ENCODE peak calls at places on chromosomes 6 and 20, in six cellular contexts. L is sigmoid colon, R is A549, O is IMR-90, C is heart left ventricle, A is HepG2. T is an unnamed sample.

GRCh38 chr6:40326689-40327404 is 260.3 kb downstream of the LRFN2 start:
- DNase-seq in O (no peak), R (no peak), L (no peak), A (no peak), C (no peak), T (no peak)

GRCh38 chr20:37575884-37576283 is 48.2 kb upstream of the BLCAP start:
- DNase-seq in A (no peak), O (no peak), C (no peak), R (no peak), L (peak), T (peak)

GRCh38 chr6:3819161-3820110 is 29.7 kb upstream of the FAM50B start:
- DNase-seq in L (no peak), O (no peak), R (no peak), A (no peak), C (no peak), T (no peak)

GRCh38 chr6:52546192-52546591 is 30.7 kb downstream of the TRAM2 start:
- DNase-seq in A (no peak), O (no peak), R (no peak), L (no peak), C (no peak), T (no peak)

GRCh38 chr6:140485740-140486467 is 1111.5 kb upstream of the CITED2 start:
- DNase-seq in O (peak), R (peak), L (peak), A (no peak), C (peak), T (peak)

GRCh38 chr20:62825994-62826645 is 9.3 kb downstream of the COL9A3 start:
- DNase-seq in L (no peak), O (no peak), A (no peak), C (no peak), R (no peak), T (peak)

GRCh38 chr6:14664112-14664592 is 546.6 kb downstream of the CD83 start:
- DNase-seq in L (no peak), A (no peak), C (no peak), O (peak), R (no peak), T (peak)

GRCh38 chr20:7935027-7935551 is 5.2 kb downstream of the HAO1 start:
- DNase-seq in C (no peak), L (no peak), A (no peak), R (no peak), O (no peak), T (peak)

GRCh38 chr6:168212322-168212721 is 107.3 kb downstream of the DACT2 start:
- DNase-seq in R (no peak), A (no peak), O (no peak), C (no peak), L (no peak), T (no peak)

GRCh38 chr6:41494212-41495115 is 51.7 kb upstream of the FOXP4 start:
- DNase-seq in A (no peak), O (no peak), L (no peak), R (no peak), C (no peak), T (no peak)

GRCh38 chr20:45946149-45946970 is 11.9 kb downstream of the PCIF1 start:
- DNase-seq in O (no peak), R (no peak), C (peak), A (peak), L (peak), T (peak)

GRCh38 chr6:85049282-85049681 is 284.9 kb upstream of the TBX18 start:
- DNase-seq in R (no peak), A (no peak), O (no peak), C (no peak), L (no peak), T (no peak)

GRCh38 chr6:18528084-18528743 is 141.1 kb downstream of the RNF144B start:
- DNase-seq in C (no peak), A (no peak), R (no peak), L (no peak), O (peak), T (peak)

GRCh38 chr20:49676581-49677291 is 36.9 kb downstream of the B4GALT5 start:
- DNase-seq in R (peak), L (no peak), C (no peak), O (peak), A (peak), T (peak)

GRCh38 chr20:17710379-17711305 is 10.9 kb downstream of the BANF2 start:
- DNase-seq in C (peak), R (no peak), O (peak), A (peak), L (no peak), T (peak)

GRCh38 chr6:57216235-57217101 is 5.6 kb downstream of the RAB23 start:
- DNase-seq in L (peak), O (peak), C (peak), A (no peak), R (no peak), T (no peak)

GRCh38 chr20:41111578-41111951 is 25.8 kb upstream of the PLCG1 start:
- DNase-seq in L (no peak), R (no peak), A (no peak), C (no peak), O (no peak), T (no peak)

GRCh38 chr6:118122161-118122560 is 215.1 kb downstream of the SLC35F1 start:
- DNase-seq in L (no peak), R (no peak), A (no peak), C (no peak), O (no peak), T (no peak)

GRCh38 chr6:22470454-22471368 is 98.7 kb upstream of the HDGFL1 start:
- DNase-seq in A (no peak), R (peak), L (no peak), O (peak), C (peak), T (no peak)

DNA sequence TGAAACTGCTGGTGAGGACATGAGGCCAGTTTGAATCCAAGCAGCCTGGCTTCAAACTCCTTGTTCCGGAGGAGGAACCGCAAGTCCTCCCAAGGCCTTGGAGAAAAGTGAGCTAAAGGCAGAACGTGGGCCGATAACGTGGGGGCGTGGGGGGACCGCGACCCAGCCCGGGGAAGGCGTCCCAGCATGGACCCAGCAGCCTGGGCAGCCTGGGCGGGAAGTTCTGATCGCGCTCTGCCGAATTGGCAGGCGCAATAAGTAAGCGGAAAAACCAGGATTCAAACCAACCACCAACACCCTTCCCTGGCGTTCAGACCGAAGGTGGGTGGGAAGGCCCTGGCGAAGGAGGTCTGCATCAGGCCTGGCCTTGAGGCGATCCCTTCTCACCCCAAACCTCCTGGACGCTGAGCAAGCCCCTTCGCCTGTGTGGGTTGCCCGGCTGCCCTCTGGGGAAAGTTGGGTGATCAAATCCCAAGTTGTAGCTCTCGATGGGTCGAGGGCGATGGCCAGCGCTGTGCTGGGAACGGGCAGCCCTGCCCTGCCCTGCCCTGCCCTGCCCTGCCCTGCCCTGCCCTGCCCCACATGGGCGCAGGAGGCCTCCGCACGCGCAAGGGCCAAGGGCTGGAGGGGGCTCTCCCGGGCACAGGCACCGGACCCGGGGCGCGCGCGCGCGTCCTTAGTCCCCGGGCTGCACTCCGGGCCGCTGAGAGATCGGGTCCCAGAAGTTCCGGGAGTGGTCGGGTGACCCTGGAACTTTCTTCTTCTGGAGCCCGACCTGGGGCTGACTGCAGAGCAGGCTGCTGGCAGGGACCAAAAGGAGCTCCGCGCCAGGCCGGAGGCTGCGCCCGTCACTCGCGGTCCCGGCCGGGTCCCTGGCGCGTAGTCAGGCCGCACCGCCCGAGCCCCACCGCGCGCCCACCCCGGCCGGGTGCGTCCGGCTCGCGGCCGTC is 644 bp upstream of the SLC22A3 start:
- DNase-seq in O (no peak), R (peak), A (no peak), C (no peak), L (no peak), T (no peak)
- H3K4me3 ChIP-seq in O (no peak), R (peak), A (peak), C (peak), L (peak), T (no peak)

DNA sequence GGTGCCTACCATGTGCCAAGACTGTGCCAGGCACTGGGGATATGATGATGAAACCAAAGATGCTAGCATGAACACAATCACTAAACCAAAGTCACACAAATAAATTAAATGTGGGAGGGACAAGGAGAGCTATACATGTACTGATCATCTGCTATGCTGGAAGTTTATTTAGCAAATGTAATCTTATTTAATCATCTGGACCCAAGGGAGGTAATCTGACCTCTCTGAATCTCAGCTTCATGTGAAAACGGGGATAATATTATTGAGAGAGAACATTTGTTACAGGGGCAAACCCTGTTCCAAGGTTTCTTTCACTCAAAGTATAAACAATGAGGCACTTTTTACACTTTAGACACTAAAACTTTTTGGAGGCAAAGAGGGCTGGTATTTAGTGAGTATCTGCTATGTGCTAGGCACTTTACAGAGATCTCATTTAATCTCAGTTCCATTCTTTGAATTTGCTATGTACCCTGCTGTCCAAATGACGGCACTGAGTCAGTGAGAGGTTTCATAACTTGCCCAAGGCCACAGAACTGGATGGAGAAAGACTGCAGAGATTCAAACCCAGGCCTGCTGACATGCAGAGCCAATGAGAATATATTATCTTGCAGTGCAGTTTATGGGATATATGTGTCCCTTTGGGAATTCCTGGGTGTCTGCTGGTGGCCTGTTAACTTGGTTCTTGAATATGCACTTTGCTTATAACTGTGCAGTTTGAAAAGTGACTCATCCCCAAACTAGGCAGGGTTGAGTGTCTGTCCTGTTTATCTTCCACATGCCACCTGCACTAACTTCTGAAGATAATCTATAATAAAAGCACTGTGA is 3.3 kb upstream of the ASXL1 start:
- DNase-seq in A (peak), O (peak), C (no peak), L (no peak), R (peak), T (peak)
- TF ChIP-seq POLR2A in A (peak), O (no peak), C (no peak), L (no peak), R (no peak), T (no peak)

GRCh38 chr6:113288409-113288808 is 568.7 kb upstream of the MARCKS start:
- DNase-seq in A (no peak), L (no peak), C (no peak), O (no peak), R (no peak), T (no peak)

GRCh38 chr6:113287396-113287795 is 569.7 kb upstream of the MARCKS start:
- DNase-seq in R (no peak), C (no peak), A (no peak), L (no peak), O (no peak), T (no peak)

GRCh38 chr6:113290684-113291083 is 566.5 kb upstream of the MARCKS start:
- DNase-seq in O (no peak), A (no peak), R (no peak), L (no peak), C (no peak), T (no peak)

GRCh38 chr6:113291751-113292445 is 565.2 kb upstream of the MARCKS start:
- DNase-seq in O (peak), L (no peak), R (no peak), C (no peak), A (no peak), T (no peak)

DNA sequence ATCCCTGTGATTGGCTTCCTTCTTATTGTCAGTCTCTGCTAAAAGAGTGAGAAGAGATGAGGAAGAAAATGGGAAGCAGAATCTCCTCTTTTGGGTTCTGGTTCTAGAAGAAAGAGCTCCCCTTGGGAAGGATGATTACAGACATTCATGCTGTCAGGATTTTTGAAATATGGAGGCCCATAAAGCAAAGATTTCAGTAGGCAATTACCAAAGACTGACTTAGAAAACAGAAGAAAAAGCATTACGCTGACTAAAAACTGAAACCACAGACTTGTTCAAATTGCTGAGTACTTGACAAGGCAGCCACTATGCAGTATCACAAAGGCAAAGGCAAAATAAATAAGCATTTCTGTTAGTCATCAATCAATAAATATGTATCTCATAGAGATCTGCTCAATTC is 564.0 kb upstream of the MARCKS start:
- DNase-seq in C (no peak), A (no peak), O (no peak), L (no peak), R (no peak), T (no peak)
- H3K4me3 ChIP-seq in C (no peak), A (no peak), O (no peak), L (no peak), R (no peak), T (no peak)

DNA sequence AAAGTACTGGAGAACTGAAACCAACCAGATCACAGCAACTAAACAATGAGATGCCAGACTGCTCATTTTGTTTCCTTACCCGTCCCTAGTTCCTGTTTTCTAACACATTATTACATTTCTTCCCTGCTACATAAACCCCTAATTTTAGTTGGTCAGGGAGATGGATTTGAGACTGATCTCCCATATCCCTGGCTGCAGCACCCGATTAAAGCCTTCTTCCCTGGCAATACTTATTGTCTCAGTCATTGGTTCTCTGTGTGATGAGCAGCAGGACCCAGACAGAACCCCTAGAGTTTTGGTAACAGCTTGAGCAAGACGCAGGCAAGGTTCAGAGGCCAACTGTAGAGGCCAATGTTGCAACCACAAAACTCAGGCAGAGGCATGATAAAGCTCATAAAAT is 28.3 kb upstream of the HACE1 start:
- DNase-seq in C (no peak), L (no peak), R (no peak), O (no peak), A (no peak), T (no peak)
- TF ChIP-seq POLR2A in C (no peak), L (no peak), R (no peak), O (no peak), A (no peak), T (no peak)

GRCh38 chr6:160766657-160767018 is 64.6 kb downstream of the PLG start:
- DNase-seq in R (no peak), L (no peak), O (no peak), A (no peak), C (no peak), T (no peak)
- H3K4me3 ChIP-seq in R (peak), L (peak), O (no peak), A (peak), C (peak), T (no peak)

GRCh38 chr20:36235892-36236785 is at the start of gene AAR2:
- DNase-seq in C (peak), A (peak), R (peak), O (peak), L (peak), T (peak)
- TF ChIP-seq POLR2A in C (peak), A (peak), R (peak), O (peak), L (no peak), T (peak)

GRCh38 chr20:63941282-63942060 is 14.7 kb downstream of the UCKL1 start:
- DNase-seq in O (no peak), A (no peak), L (peak), C (peak), R (peak), T (no peak)

GRCh38 chr20:63939061-63939935 is 16.9 kb downstream of the UCKL1 start:
- DNase-seq in L (peak), A (no peak), C (no peak), R (no peak), O (no peak), T (no peak)

GRCh38 chr20:63940472-63941266 is 15.5 kb downstream of the UCKL1 start:
- DNase-seq in O (no peak), C (peak), R (no peak), A (no peak), L (peak), T (no peak)

GRCh38 chr20:63942250-63943006 is 13.8 kb downstream of the UCKL1 start:
- DNase-seq in R (peak), O (peak), A (no peak), L (peak), C (peak), T (peak)

DNA sequence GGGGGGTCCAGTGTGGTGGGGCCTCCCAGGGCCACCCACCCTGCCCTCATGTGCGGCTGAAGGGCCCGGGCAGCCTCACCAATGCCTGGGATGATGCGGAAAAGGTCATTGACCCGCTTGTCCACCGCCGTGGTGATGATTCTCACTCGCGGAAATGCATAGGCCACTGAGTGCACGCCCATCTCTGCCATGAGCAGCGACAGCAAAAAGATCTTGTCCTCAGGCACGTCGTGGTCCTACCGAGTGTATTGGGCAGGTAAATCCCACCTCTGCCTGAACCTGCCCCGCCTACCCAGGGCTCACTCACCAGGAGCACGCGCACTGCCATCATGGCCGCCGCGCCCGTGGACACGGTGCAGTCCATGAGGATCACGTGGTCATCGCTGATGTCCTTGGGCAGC is 16.1 kb downstream of the UCKL1 start:
- DNase-seq in O (no peak), A (no peak), C (peak), R (no peak), L (peak), T (no peak)
- H3K4me3 ChIP-seq in O (no peak), A (no peak), C (no peak), R (no peak), L (no peak), T (no peak)

DNA sequence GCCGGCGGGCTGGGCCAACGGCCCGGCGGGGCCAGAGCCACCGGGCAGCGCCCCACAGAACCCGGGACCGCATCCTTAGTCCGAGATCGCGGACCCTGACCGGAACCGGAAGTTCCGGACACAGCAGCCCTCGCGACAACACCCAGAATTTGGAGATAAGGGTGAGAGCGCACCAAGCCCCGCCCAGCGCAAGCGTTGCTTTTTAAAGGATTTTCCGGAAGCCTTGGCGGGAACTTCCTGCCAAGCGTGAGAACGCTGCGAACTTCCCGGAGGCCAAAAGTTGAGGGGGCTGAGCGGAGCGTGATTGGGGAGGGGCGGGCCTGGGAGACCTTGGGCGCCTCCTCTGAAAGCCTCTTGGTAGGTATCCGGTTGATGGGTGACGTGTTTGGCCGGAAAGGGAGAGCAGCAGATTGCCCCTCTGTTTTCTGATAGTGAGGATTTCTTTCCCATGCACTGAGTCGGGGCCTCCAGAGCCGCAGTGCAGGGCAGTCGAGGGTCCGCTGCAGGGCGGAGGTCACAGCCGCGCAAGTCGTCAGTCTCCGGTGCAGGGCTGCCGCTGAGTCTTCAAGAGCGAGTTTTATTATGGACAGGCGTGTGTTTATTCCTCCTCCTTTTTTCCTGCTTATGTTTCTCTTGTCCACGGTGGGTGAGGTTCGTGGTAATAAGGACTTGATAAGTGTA is at the start of gene MTRF1L:
- DNase-seq in A (peak), C (peak), O (peak), L (peak), R (peak), T (peak)
- TF ChIP-seq POLR2A in A (peak), C (peak), O (peak), L (peak), R (no peak), T (peak)

T was measured in NB4.